ENCODE peak calls at places on chromosome 18, in four cellular contexts. J is colonic mucosa; W is BJ; Q is effector memory CD8-positive, alpha-beta T cell. I is an unnamed sample.

GRCh38 chr18:3340682-3341097 is 78.8 kb downstream of the MYL12B start:
- DNase-seq in J (no peak), W (no peak), Q (no peak), I (no peak)

GRCh38 chr18:58525517-58525916 is 103.4 kb downstream of the ALPK2 start:
- DNase-seq in J (no peak), W (peak; percentile 7), Q (no peak), I (peak; percentile 25)

GRCh38 chr18:26574958-26575864 is 26.9 kb upstream of the KCTD1 start:
- DNase-seq in J (peak; percentile 44), W (peak; percentile 32), Q (no peak), I (peak; percentile 6)

GRCh38 chr18:27685807-27686412 is 491.0 kb downstream of the CDH2 start:
- DNase-seq in J (no peak), W (no peak), Q (no peak), I (no peak)

GRCh38 chr18:55385770-55386169 is 202.2 kb downstream of the TCF4 start:
- DNase-seq in J (no peak), W (no peak), Q (no peak), I (no peak)

GRCh38 chr18:40066368-40066767 is 1888.7 kb upstream of the PIK3C3 start:
- DNase-seq in J (no peak), W (no peak), Q (no peak), I (no peak)

GRCh38 chr18:47191956-47192355 is 15.8 kb upstream of the IER3IP1 start:
- DNase-seq in J (no peak), W (no peak), Q (no peak), I (no peak)

GRCh38 chr18:61658431-61658830 is 234.4 kb downstream of the RNF152 start:
- DNase-seq in J (no peak), W (no peak), Q (no peak), I (no peak)

GRCh38 chr18:61980355-61980754 is 87.5 kb upstream of the RNF152 start:
- DNase-seq in J (no peak), W (no peak), Q (no peak), I (no peak)

GRCh38 chr18:25349131-25349925 is 2.6 kb downstream of the ZNF521 start:
- DNase-seq in J (no peak), W (no peak), Q (no peak), I (no peak)

GRCh38 chr18:75408554-75409506 is 18.7 kb downstream of the SMIM21 start:
- DNase-seq in J (no peak), W (peak; percentile 92), Q (no peak), I (peak; percentile 93)

GRCh38 chr18:22207022-22207758 is 37.8 kb downstream of the GATA6 start:
- DNase-seq in J (no peak), W (no peak), Q (no peak), I (no peak)

GRCh38 chr18:45556217-45556616 is 59.1 kb upstream of the SLC14A2 start:
- DNase-seq in J (no peak), W (no peak), Q (no peak), I (no peak)

GRCh38 chr18:59470627-59471121 is 111.6 kb upstream of the LMAN1 start:
- DNase-seq in J (no peak), W (no peak), Q (no peak), I (no peak)

GRCh38 chr18:77099501-77100370 is 32.8 kb downstream of the MBP start:
- DNase-seq in J (no peak), W (no peak), Q (peak; percentile 47), I (no peak)

GRCh38 chr18:60070631-60071030 is 170.8 kb downstream of the PMAIP1 start:
- DNase-seq in J (no peak), W (no peak), Q (no peak), I (no peak)

GRCh38 chr18:3983351-3983969 is 471.6 kb downstream of the DLGAP1 start:
- DNase-seq in J (no peak), W (peak; percentile 45), Q (no peak), I (no peak)

GRCh38 chr18:63708650-63709049 is 5.9 kb downstream of the SERPINB11 start:
- DNase-seq in J (no peak), W (peak; percentile 84), Q (no peak), I (peak; percentile 53)

GRCh38 chr18:58953627-58954026 is 89.0 kb downstream of the ZNF532 start:
- DNase-seq in J (no peak), W (no peak), Q (no peak), I (no peak)

GRCh38 chr18:75316826-75317225 is 106.2 kb downstream of the TSHZ1 start:
- DNase-seq in J (no peak), W (no peak), Q (no peak), I (no peak)

GRCh38 chr18:13614701-13615288 is 111.6 kb downstream of the FAM210A start:
- DNase-seq in J (no peak), W (no peak), Q (peak; percentile 38), I (no peak)

GRCh38 chr18:9008203-9008708 is 94.2 kb upstream of the NDUFV2 start:
- DNase-seq in J (no peak), W (no peak), Q (no peak), I (no peak)

GRCh38 chr18:47413327-47413726 is 161.9 kb upstream of the SKOR2 start:
- DNase-seq in J (no peak), W (no peak), Q (no peak), I (no peak)

GRCh38 chr18:5294113-5294617 is 1.4 kb downstream of the ZBTB14 start:
- DNase-seq in J (peak; percentile 76), W (no peak), Q (no peak), I (no peak)

GRCh38 chr18:79904357-79905147 is 46.9 kb downstream of the SLC66A2 start:
- DNase-seq in J (no peak), W (no peak), Q (no peak), I (no peak)

GRCh38 chr18:6661692-6662415 is 67.7 kb upstream of the ARHGAP28 start:
- DNase-seq in J (no peak), W (peak; percentile 73), Q (no peak), I (no peak)

GRCh38 chr18:58230438-58231179 is 186.6 kb downstream of the NEDD4L start:
- DNase-seq in J (peak; percentile 58), W (no peak), Q (no peak), I (no peak)

GRCh38 chr18:50396005-50396404 is 21.2 kb downstream of the SKA1 start:
- DNase-seq in J (no peak), W (no peak), Q (no peak), I (no peak)

GRCh38 chr18:56661414-56662101 is 10.4 kb downstream of the WDR7 start:
- DNase-seq in J (no peak), W (no peak), Q (no peak), I (no peak)

GRCh38 chr18:12960846-12961397 is 13.1 kb downstream of the SEH1L start:
- DNase-seq in J (peak; percentile 70), W (no peak), Q (no peak), I (no peak)

GRCh38 chr18:6873352-6873751 is 143.8 kb downstream of the ARHGAP28 start:
- DNase-seq in J (no peak), W (no peak), Q (no peak), I (no peak)

I was measured in GM04503.